ENCODE peak calls at places on chromosomes 5 and 9, in eight cellular contexts. One of them, this sample, is unnamed.

GRCh38 chr9:17556255-17556654 is 22.6 kb upstream of the SH3GL2 start:
- DNase-seq in naive thymus-derived CD4-positive, alpha-beta T cell: no peak
- DNase-seq in DMS 273 treated with DMSO at 0.1 percent for 48 hours: no peak
- DNase-seq in HEK293T: no peak
- DNase-seq in anterior cingulate cortex: no peak
- DNase-seq in stimulated activated CD8-positive, alpha-beta memory T cell treated with anti-CD3 and anti-CD28 coated beads, Interleukin-4, amount 100 ng/mL, for 1 hour: no peak
- DNase-seq in left kidney: no peak
- DNase-seq in iris pigment epithelial cell: no peak
- DNase-seq in this sample: no peak

GRCh38 chr5:102324714-102325113 is 28.6 kb upstream of the SLCO4C1 start:
- DNase-seq in naive thymus-derived CD4-positive, alpha-beta T cell: no peak
- DNase-seq in DMS 273 treated with DMSO at 0.1 percent for 48 hours: no peak
- DNase-seq in HEK293T: no peak
- DNase-seq in anterior cingulate cortex: no peak
- DNase-seq in stimulated activated CD8-positive, alpha-beta memory T cell treated with anti-CD3 and anti-CD28 coated beads, Interleukin-4, amount 100 ng/mL, for 1 hour: no peak
- DNase-seq in left kidney: peak; percentile 9
- DNase-seq in iris pigment epithelial cell: no peak
- DNase-seq in this sample: no peak

GRCh38 chr5:150522504-150523464 is 14.9 kb downstream of the NDST1 start:
- DNase-seq in naive thymus-derived CD4-positive, alpha-beta T cell: no peak
- DNase-seq in DMS 273 treated with DMSO at 0.1 percent for 48 hours: no peak
- DNase-seq in HEK293T: no peak
- DNase-seq in anterior cingulate cortex: no peak
- DNase-seq in stimulated activated CD8-positive, alpha-beta memory T cell treated with anti-CD3 and anti-CD28 coated beads, Interleukin-4, amount 100 ng/mL, for 1 hour: no peak
- DNase-seq in left kidney: no peak
- DNase-seq in iris pigment epithelial cell: no peak
- DNase-seq in this sample: no peak

GRCh38 chr9:137612741-137613142 is 6.1 kb upstream of the EHMT1 start:
- DNase-seq in naive thymus-derived CD4-positive, alpha-beta T cell: no peak
- DNase-seq in DMS 273 treated with DMSO at 0.1 percent for 48 hours: no peak
- DNase-seq in HEK293T: no peak
- DNase-seq in anterior cingulate cortex: no peak
- DNase-seq in stimulated activated CD8-positive, alpha-beta memory T cell treated with anti-CD3 and anti-CD28 coated beads, Interleukin-4, amount 100 ng/mL, for 1 hour: no peak
- DNase-seq in left kidney: no peak
- DNase-seq in iris pigment epithelial cell: no peak
- DNase-seq in this sample: no peak

GRCh38 chr5:59621477-59621876 is 272.0 kb downstream of the PDE4D start:
- DNase-seq in naive thymus-derived CD4-positive, alpha-beta T cell: no peak
- DNase-seq in DMS 273 treated with DMSO at 0.1 percent for 48 hours: no peak
- DNase-seq in HEK293T: no peak
- DNase-seq in anterior cingulate cortex: no peak
- DNase-seq in stimulated activated CD8-positive, alpha-beta memory T cell treated with anti-CD3 and anti-CD28 coated beads, Interleukin-4, amount 100 ng/mL, for 1 hour: no peak
- DNase-seq in left kidney: no peak
- DNase-seq in iris pigment epithelial cell: peak; percentile 51
- DNase-seq in this sample: no peak

GRCh38 chr5:52786937-52787599 is 648 bp upstream of the ITGA1 start:
- DNase-seq in naive thymus-derived CD4-positive, alpha-beta T cell: no peak
- DNase-seq in DMS 273 treated with DMSO at 0.1 percent for 48 hours: no peak
- DNase-seq in HEK293T: no peak
- DNase-seq in anterior cingulate cortex: no peak
- DNase-seq in stimulated activated CD8-positive, alpha-beta memory T cell treated with anti-CD3 and anti-CD28 coated beads, Interleukin-4, amount 100 ng/mL, for 1 hour: no peak
- DNase-seq in left kidney: peak; percentile 46
- DNase-seq in iris pigment epithelial cell: no peak
- DNase-seq in this sample: peak; percentile 20

GRCh38 chr5:169592937-169593650 is 9.5 kb downstream of the SPDL1 start:
- DNase-seq in naive thymus-derived CD4-positive, alpha-beta T cell: no peak
- DNase-seq in DMS 273 treated with DMSO at 0.1 percent for 48 hours: no peak
- DNase-seq in HEK293T: no peak
- DNase-seq in anterior cingulate cortex: no peak
- DNase-seq in stimulated activated CD8-positive, alpha-beta memory T cell treated with anti-CD3 and anti-CD28 coated beads, Interleukin-4, amount 100 ng/mL, for 1 hour: no peak
- DNase-seq in left kidney: no peak
- DNase-seq in iris pigment epithelial cell: no peak
- DNase-seq in this sample: peak; percentile 68

GRCh38 chr9:68574150-68574549 is 33.5 kb upstream of the TMEM252 start:
- DNase-seq in naive thymus-derived CD4-positive, alpha-beta T cell: no peak
- DNase-seq in DMS 273 treated with DMSO at 0.1 percent for 48 hours: no peak
- DNase-seq in HEK293T: no peak
- DNase-seq in anterior cingulate cortex: no peak
- DNase-seq in stimulated activated CD8-positive, alpha-beta memory T cell treated with anti-CD3 and anti-CD28 coated beads, Interleukin-4, amount 100 ng/mL, for 1 hour: no peak
- DNase-seq in left kidney: no peak
- DNase-seq in iris pigment epithelial cell: no peak
- DNase-seq in this sample: no peak

GRCh38 chr9:2132484-2133082 is 117.4 kb downstream of the SMARCA2 start:
- DNase-seq in naive thymus-derived CD4-positive, alpha-beta T cell: no peak
- DNase-seq in DMS 273 treated with DMSO at 0.1 percent for 48 hours: peak; percentile 3
- DNase-seq in HEK293T: peak; percentile 7
- DNase-seq in anterior cingulate cortex: no peak
- DNase-seq in stimulated activated CD8-positive, alpha-beta memory T cell treated with anti-CD3 and anti-CD28 coated beads, Interleukin-4, amount 100 ng/mL, for 1 hour: no peak
- DNase-seq in left kidney: peak; percentile 56
- DNase-seq in iris pigment epithelial cell: peak; percentile 45
- DNase-seq in this sample: peak; percentile 1

GRCh38 chr9:138105561-138106505 is 228.3 kb downstream of the CACNA1B start:
- DNase-seq in naive thymus-derived CD4-positive, alpha-beta T cell: no peak
- DNase-seq in DMS 273 treated with DMSO at 0.1 percent for 48 hours: no peak
- DNase-seq in HEK293T: no peak
- DNase-seq in anterior cingulate cortex: no peak
- DNase-seq in stimulated activated CD8-positive, alpha-beta memory T cell treated with anti-CD3 and anti-CD28 coated beads, Interleukin-4, amount 100 ng/mL, for 1 hour: no peak
- DNase-seq in left kidney: no peak
- DNase-seq in iris pigment epithelial cell: no peak
- DNase-seq in this sample: no peak

GRCh38 chr5:112921833-112922817 is at the start of gene REEP5:
- DNase-seq in naive thymus-derived CD4-positive, alpha-beta T cell: peak; percentile 89
- DNase-seq in DMS 273 treated with DMSO at 0.1 percent for 48 hours: peak; percentile 45
- DNase-seq in HEK293T: peak; percentile 92
- DNase-seq in anterior cingulate cortex: peak; percentile 77
- DNase-seq in stimulated activated CD8-positive, alpha-beta memory T cell treated with anti-CD3 and anti-CD28 coated beads, Interleukin-4, amount 100 ng/mL, for 1 hour: peak; percentile 58
- DNase-seq in left kidney: peak; percentile 95
- DNase-seq in iris pigment epithelial cell: peak; percentile 66
- DNase-seq in this sample: peak; percentile 88

GRCh38 chr9:13832451-13832850 is 481.5 kb downstream of the NFIB start:
- DNase-seq in naive thymus-derived CD4-positive, alpha-beta T cell: no peak
- DNase-seq in DMS 273 treated with DMSO at 0.1 percent for 48 hours: no peak
- DNase-seq in HEK293T: no peak
- DNase-seq in anterior cingulate cortex: no peak
- DNase-seq in stimulated activated CD8-positive, alpha-beta memory T cell treated with anti-CD3 and anti-CD28 coated beads, Interleukin-4, amount 100 ng/mL, for 1 hour: no peak
- DNase-seq in left kidney: no peak
- DNase-seq in iris pigment epithelial cell: no peak
- DNase-seq in this sample: no peak

GRCh38 chr5:60339691-60340191 is 360.2 kb downstream of the DEPDC1B start:
- DNase-seq in naive thymus-derived CD4-positive, alpha-beta T cell: no peak
- DNase-seq in DMS 273 treated with DMSO at 0.1 percent for 48 hours: no peak
- DNase-seq in HEK293T: no peak
- DNase-seq in anterior cingulate cortex: peak; percentile 39
- DNase-seq in stimulated activated CD8-positive, alpha-beta memory T cell treated with anti-CD3 and anti-CD28 coated beads, Interleukin-4, amount 100 ng/mL, for 1 hour: no peak
- DNase-seq in left kidney: no peak
- DNase-seq in iris pigment epithelial cell: no peak
- DNase-seq in this sample: no peak